ENCODE peak calls at places on chromosomes 2 and 18, in four cellular contexts. W, P, J and G are unnamed samples.

GRCh38 chr2:231342111-231342711 is 53.3 kb upstream of the B3GNT7 start:
- DNase-seq in W (peak), J (peak), P (no peak), G (no peak)

GRCh38 chr2:6148887-6149286 is 456.7 kb downstream of the SOX11 start:
- DNase-seq in W (no peak), J (no peak), P (no peak), G (no peak)

GRCh38 chr2:38666578-38666926 is 638 bp downstream of the GALM start:
- DNase-seq in W (no peak), P (no peak), J (no peak), G (no peak)

GRCh38 chr2:95377216-95377530 is 25.3 kb upstream of the FAHD2A start:
- DNase-seq in W (peak), J (peak), P (no peak), G (no peak)

GRCh38 chr18:55856191-55856590 is 268.2 kb upstream of the TCF4 start:
- DNase-seq in W (no peak), P (peak), J (no peak), G (no peak)

GRCh38 chr2:140286377-140286776 is 1506.2 kb upstream of the NXPH2 start:
- DNase-seq in W (no peak), P (no peak), J (no peak), G (no peak)

GRCh38 chr2:174788291-174788929 is 24.1 kb upstream of the CHRNA1 start:
- DNase-seq in J (no peak), P (no peak), W (no peak), G (no peak)

GRCh38 chr18:46748466-46748865 is 8.4 kb downstream of the ST8SIA5 start:
- DNase-seq in W (no peak), P (no peak), J (no peak), G (no peak)

GRCh38 chr2:67851946-67852345 is 210.9 kb downstream of the C1D start:
- DNase-seq in J (no peak), W (no peak), P (no peak), G (no peak)

GRCh38 chr2:187312734-187313282 is 135.2 kb downstream of the CALCRL start:
- DNase-seq in J (no peak), P (no peak), W (no peak), G (no peak)

GRCh38 chr2:74966893-74967292 is 8.4 kb downstream of the POLE4 start:
- DNase-seq in J (no peak), W (no peak), P (no peak), G (no peak)

GRCh38 chr2:156087875-156088274 is 244.6 kb downstream of the NR4A2 start:
- DNase-seq in J (no peak), W (no peak), P (peak), G (no peak)

GRCh38 chr2:47088371-47089082 is 66.6 kb downstream of the STPG4 start:
- DNase-seq in J (no peak), W (no peak), P (peak), G (no peak)

GRCh38 chr2:128145651-128146050 is 54.7 kb downstream of the UGGT1 start:
- DNase-seq in W (no peak), P (no peak), J (no peak), G (no peak)

GRCh38 chr2:216119986-216120385 is 10.8 kb downstream of the XRCC5 start:
- DNase-seq in W (no peak), P (no peak), J (no peak), G (no peak)

GRCh38 chr2:239106314-239106908 is 258.5 kb downstream of the TWIST2 start:
- DNase-seq in P (peak), W (no peak), J (no peak), G (no peak)

GRCh38 chr2:198347349-198347748 is 543.0 kb downstream of the PLCL1 start:
- DNase-seq in P (no peak), W (no peak), J (no peak), G (no peak)

GRCh38 chr2:238649123-238649522 is 198.8 kb upstream of the TWIST2 start:
- DNase-seq in W (no peak), P (no peak), J (no peak), G (no peak)

GRCh38 chr18:21141678-21142422 is 30.2 kb upstream of the ROCK1 start:
- DNase-seq in W (no peak), P (no peak), J (no peak), G (no peak)

GRCh38 chr2:91477731-91478672 is 2786.5 kb downstream of the RPIA start:
- DNase-seq in P (no peak), W (peak), J (peak), G (no peak)

GRCh38 chr18:31206787-31207381 is 44.2 kb upstream of the DSC1 start:
- DNase-seq in J (peak), P (peak), W (peak), G (peak)

GRCh38 chr2:43158259-43158880 is 68.0 kb downstream of the ZFP36L2 start:
- DNase-seq in J (peak), P (peak), W (peak), G (peak)

GRCh38 chr2:152600051-152600657 is 117.1 kb downstream of the PRPF40A start:
- DNase-seq in J (no peak), P (no peak), W (no peak), G (no peak)

GRCh38 chr2:23069935-23070334 is 315.0 kb upstream of the KLHL29 start:
- DNase-seq in W (no peak), P (no peak), J (no peak), G (no peak)

GRCh38 chr2:166517533-166517932 is 23.5 kb upstream of the SCN7A start:
- DNase-seq in P (no peak), W (no peak), J (no peak), G (no peak)

GRCh38 chr2:208192611-208193248 is 2.9 kb upstream of the C2orf80 start:
- DNase-seq in W (no peak), P (peak), J (no peak), G (no peak)

GRCh38 chr2:86274265-86274917 is 63.0 kb downstream of the REEP1 start:
- DNase-seq in J (no peak), P (peak), W (no peak), G (no peak)

GRCh38 chr2:40450066-40450841 is 1.6 kb downstream of the SLC8A1 start:
- DNase-seq in J (no peak), P (peak), W (no peak), G (no peak)

GRCh38 chr2:126970583-126970982 is 71.9 kb downstream of the TEX51 start:
- DNase-seq in P (no peak), J (no peak), W (no peak), G (no peak)

GRCh38 chr18:46360841-46361240 is 256.7 kb downstream of the HAUS1 start:
- DNase-seq in P (no peak), J (no peak), W (no peak), G (no peak)

GRCh38 chr18:60663060-60663989 is 290.8 kb upstream of the MC4R start:
- DNase-seq in W (no peak), P (no peak), J (no peak), G (no peak)

GRCh38 chr2:129237966-129238725 is 741.3 kb upstream of the RAB6C start:
- DNase-seq in P (peak), J (no peak), W (no peak), G (no peak)

DNA sequence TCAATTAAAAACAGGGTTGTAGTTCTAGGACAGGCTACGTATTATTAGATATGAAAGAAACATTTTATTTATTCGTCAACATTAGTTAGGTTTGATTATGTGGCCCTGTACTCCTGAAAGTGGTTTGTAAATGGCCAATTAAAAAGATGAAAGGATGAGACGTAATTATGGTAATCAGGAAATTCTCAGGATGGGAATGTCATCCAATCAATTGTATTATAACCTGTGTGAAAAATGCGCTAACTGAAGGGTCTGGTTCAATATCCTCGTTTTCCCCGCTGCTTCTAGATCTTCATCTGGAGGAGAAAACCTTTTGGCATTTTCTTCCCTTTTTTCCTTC is 5.6 kb upstream of the C18orf32 start:
- DNase-seq in J (no peak), W (no peak), P (no peak), G (no peak)
- H3K27ac ChIP-seq in J (no peak), W (no peak), P (no peak), G (no peak)

GRCh38 chr18:37742436-37742835 is 176.8 kb upstream of the CELF4 start:
- DNase-seq in W (no peak), J (no peak), P (no peak), G (no peak)

DNA sequence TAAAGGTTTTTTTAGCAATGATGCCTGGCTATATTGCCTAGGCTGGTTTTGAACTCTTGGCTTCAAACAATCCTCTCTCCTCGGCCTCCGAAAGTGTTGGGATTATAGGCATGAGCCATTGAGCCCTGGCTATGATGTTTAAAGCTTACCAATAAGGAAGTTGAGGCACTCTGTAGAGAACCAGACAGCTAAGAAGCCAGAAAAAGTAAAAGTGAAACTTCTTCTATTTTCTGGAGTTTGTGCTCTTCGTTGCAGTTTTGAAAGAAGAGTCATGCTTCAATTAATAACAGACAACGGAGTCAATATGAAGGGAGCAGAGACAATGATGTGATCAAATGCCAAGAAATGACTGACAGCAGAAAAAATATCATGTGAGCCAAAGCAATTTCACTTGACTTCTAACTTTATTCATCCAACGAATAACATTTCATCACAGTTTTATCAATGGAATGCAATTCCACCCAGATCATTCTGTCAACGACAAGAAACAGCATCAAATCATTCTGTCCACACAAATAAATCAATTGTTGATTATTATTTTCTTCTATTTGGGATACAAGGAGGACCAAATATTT is 175.5 kb upstream of the CELF4 start:
- DNase-seq in W (no peak), P (no peak), J (no peak), G (no peak)
- H3K4me3 ChIP-seq in W (no peak), P (no peak), J (no peak), G (no peak)

GRCh38 chr2:159608723-159609308 is 7.5 kb downstream of the BAZ2B start:
- DNase-seq in P (no peak), W (no peak), J (no peak), G (no peak)

GRCh38 chr2:159608108-159608507 is 8.2 kb downstream of the BAZ2B start:
- DNase-seq in P (no peak), W (no peak), J (no peak), G (no peak)

GRCh38 chr2:159604159-159604558 is 12.2 kb downstream of the BAZ2B start:
- DNase-seq in W (no peak), J (no peak), P (no peak), G (no peak)

GRCh38 chr2:159606287-159606686 is 10.1 kb downstream of the BAZ2B start:
- DNase-seq in W (no peak), J (no peak), P (no peak), G (no peak)

GRCh38 chr2:159605441-159606178 is 10.7 kb downstream of the BAZ2B start:
- DNase-seq in J (no peak), W (no peak), P (no peak), G (no peak)
- H3K27ac ChIP-seq in J (peak), W (no peak), P (no peak), G (peak)

GRCh38 chr2:177857538-177857937 is 215.0 kb downstream of the PDE11A start:
- DNase-seq in J (no peak), W (no peak), P (no peak), G (no peak)
- H3K4me3 ChIP-seq in J (no peak), W (no peak), P (no peak), G (no peak)

GRCh38 chr18:37873416-37873815 is 307.8 kb upstream of the CELF4 start:
- DNase-seq in P (no peak), J (no peak), W (no peak), G (no peak)
- H3K27ac ChIP-seq in P (no peak), J (no peak), W (no peak), G (no peak)

GRCh38 chr18:32326450-32327309 is 136.8 kb downstream of the MEP1B start:
- DNase-seq in W (no peak), J (no peak), P (no peak), G (no peak)

GRCh38 chr18:32321826-32322225 is 132.0 kb downstream of the MEP1B start:
- DNase-seq in W (no peak), P (no peak), J (no peak), G (no peak)

GRCh38 chr18:32328974-32329373 is 139.1 kb downstream of the MEP1B start:
- DNase-seq in P (no peak), W (no peak), J (no peak), G (no peak)

GRCh38 chr18:32328379-32328778 is 138.5 kb downstream of the MEP1B start:
- DNase-seq in J (no peak), P (peak), W (no peak), G (no peak)

GRCh38 chr18:32324173-32324572 is 134.3 kb downstream of the MEP1B start:
- DNase-seq in P (no peak), J (no peak), W (no peak), G (no peak)
- H3K4me3 ChIP-seq in P (no peak), J (no peak), W (no peak), G (no peak)